ENCODE peak calls at places on chromosome 18, in five cellular contexts. A is GDM1, R is fibroblast of the aortic adventitia, E is PC-3, Y is CD14-positive monocyte. H is an unnamed sample.

GRCh38 chr18:13566941-13567762 is 159.2 kb downstream of the FAM210A start:
- DNase-seq in A (peak; percentile 24), R (no peak), E (no peak), Y (peak; percentile 95), H (peak; percentile 50)

GRCh38 chr18:72336786-72337185 is 207.4 kb downstream of the CBLN2 start:
- DNase-seq in A (no peak), R (no peak), E (no peak), Y (no peak), H (no peak)

GRCh38 chr18:76354348-76354747 is 140.7 kb downstream of the ZNF516 start:
- DNase-seq in A (no peak), R (peak; percentile 87), E (peak; percentile 32), Y (no peak), H (no peak)

GRCh38 chr18:80104364-80104779 is 4.7 kb upstream of the ADNP2 start:
- DNase-seq in A (no peak), R (no peak), E (no peak), Y (no peak), H (peak; percentile 41)

GRCh38 chr18:70181015-70181414 is 24.5 kb downstream of the RTTN start:
- DNase-seq in A (no peak), R (peak; percentile 67), E (peak; percentile 47), Y (no peak), H (no peak)

GRCh38 chr18:70422061-70422965 is 133.5 kb downstream of the SOCS6 start:
- DNase-seq in A (peak; percentile 26), R (peak; percentile 98), E (peak; percentile 90), Y (peak; percentile 97), H (peak; percentile 63)

GRCh38 chr18:43819397-43819796 is 542.1 kb upstream of the SYT4 start:
- DNase-seq in A (no peak), R (no peak), E (no peak), Y (no peak), H (no peak)

GRCh38 chr18:28432350-28432749 is 255.4 kb upstream of the CDH2 start:
- DNase-seq in A (no peak), R (peak; percentile 30), E (peak; percentile 86), Y (no peak), H (no peak)

GRCh38 chr18:63890950-63891304 is 3.4 kb downstream of the SERPINB2 start:
- DNase-seq in A (no peak), R (no peak), E (peak; percentile 20), Y (no peak), H (no peak)

GRCh38 chr18:36296591-36297418 is 708 bp upstream of the FHOD3 start:
- DNase-seq in A (no peak), R (peak; percentile 82), E (peak; percentile 48), Y (no peak), H (peak; percentile 74)

GRCh38 chr18:59846814-59847490 is 52.8 kb upstream of the PMAIP1 start:
- DNase-seq in A (no peak), R (peak; percentile 40), E (peak; percentile 61), Y (no peak), H (no peak)

GRCh38 chr18:79405781-79406575 is 10.2 kb downstream of the NFATC1 start:
- DNase-seq in A (no peak), R (no peak), E (no peak), Y (peak; percentile 93), H (peak; percentile 78)

GRCh38 chr18:7413906-7414305 is 153.2 kb upstream of the PTPRM start:
- DNase-seq in A (no peak), R (no peak), E (no peak), Y (no peak), H (no peak)

GRCh38 chr18:30491815-30492551 is 550.6 kb downstream of the DSC3 start:
- DNase-seq in A (no peak), R (no peak), E (no peak), Y (no peak), H (peak; percentile 3)

GRCh38 chr18:54444309-54444914 is 86.7 kb downstream of the C18orf54 start:
- DNase-seq in A (peak; percentile 9), R (peak; percentile 67), E (peak; percentile 76), Y (no peak), H (peak; percentile 67)

GRCh38 chr18:34444622-34445021 is 219.9 kb upstream of the NOL4 start:
- DNase-seq in A (no peak), R (no peak), E (peak; percentile 2), Y (no peak), H (no peak)

GRCh38 chr18:38453880-38454279 is 888.3 kb upstream of the CELF4 start:
- DNase-seq in A (no peak), R (no peak), E (no peak), Y (no peak), H (no peak)

GRCh38 chr18:59460060-59460395 is 101.0 kb upstream of the LMAN1 start:
- DNase-seq in A (no peak), R (peak; percentile 66), E (no peak), Y (no peak), H (no peak)

GRCh38 chr18:48486762-48487161 is 52.1 kb upstream of the CTIF start:
- DNase-seq in A (no peak), R (peak; percentile 90), E (peak; percentile 4), Y (no peak), H (no peak)

GRCh38 chr18:9365406-9365805 is 30.8 kb downstream of the TWSG1 start:
- DNase-seq in A (no peak), R (no peak), E (peak; percentile 46), Y (no peak), H (no peak)

GRCh38 chr18:76720683-76721082 is 101.7 kb upstream of the ZNF236 start:
- DNase-seq in A (no peak), R (no peak), E (no peak), Y (no peak), H (no peak)